ENCODE peak calls at places on chromosomes 11 and 22, in seven cellular contexts. B, W, P, S, H, A and N are unnamed samples.

GRCh38 chr11:132620423-132620822 is 911.9 kb downstream of the OPCML start:
- DNase-seq in A (no peak), P (no peak), W (no peak), H (no peak), B (no peak), S (no peak), N (no peak)

GRCh38 chr11:118291453-118291852 is 13.1 kb upstream of the CD3E start:
- DNase-seq in H (no peak), P (no peak), B (no peak), S (no peak), A (no peak), W (no peak), N (no peak)

GRCh38 chr11:35815556-35816315 is 128.1 kb upstream of the LDLRAD3 start:
- DNase-seq in B (peak), A (peak), H (no peak), W (no peak), P (no peak), S (peak), N (no peak)

GRCh38 chr11:61775106-61775505 is 17.3 kb downstream of the TMEM258 start:
- DNase-seq in B (no peak), A (no peak), H (no peak), W (no peak), S (no peak), P (no peak), N (no peak)

GRCh38 chr11:33801821-33802413 is 27.6 kb upstream of the FBXO3 start:
- DNase-seq in W (no peak), S (no peak), B (no peak), P (no peak), H (peak), A (no peak), N (no peak)

GRCh38 chr11:74849525-74850391 is 99.1 kb downstream of the XRRA1 start:
- DNase-seq in S (peak), H (peak), P (no peak), W (peak), B (peak), A (no peak), N (no peak)

GRCh38 chr11:116772443-116773202 is at the start of gene BUD13:
- DNase-seq in A (peak), P (peak), H (peak), B (peak), W (peak), S (peak), N (peak)

GRCh38 chr22:43438666-43439347 is 27.0 kb downstream of the MPPED1 start:
- DNase-seq in W (no peak), B (no peak), A (no peak), H (no peak), P (no peak), S (no peak), N (no peak)

GRCh38 chr11:57410287-57410686 is 16.6 kb downstream of the SLC43A3 start:
- DNase-seq in W (peak), B (peak), S (no peak), P (no peak), H (no peak), A (no peak), N (no peak)

GRCh38 chr11:10796191-10796590 is 12.5 kb downstream of the EIF4G2 start:
- DNase-seq in H (no peak), W (no peak), A (no peak), S (no peak), P (no peak), B (no peak), N (no peak)

GRCh38 chr22:30262917-30263741 is 3.5 kb downstream of the OSM start:
- DNase-seq in H (peak), W (peak), A (peak), S (peak), B (peak), P (peak), N (peak)

GRCh38 chr11:9003573-9004309 is at the start of gene NRIP3:
- DNase-seq in W (peak), B (peak), P (peak), A (peak), H (peak), S (peak), N (peak)

GRCh38 chr11:13238879-13239514 is 38.6 kb upstream of the BMAL1 start:
- DNase-seq in P (peak), H (peak), S (peak), B (peak), A (no peak), W (peak), N (no peak)

GRCh38 chr11:118610773-118611432 is 3.5 kb downstream of the PHLDB1 start:
- DNase-seq in S (peak), P (peak), W (peak), B (peak), H (peak), A (peak), N (peak)

GRCh38 chr11:81744336-81745116 is 989.1 kb downstream of the FAM181B start:
- DNase-seq in P (no peak), H (no peak), W (no peak), B (no peak), S (no peak), A (no peak), N (peak)

GRCh38 chr11:62427630-62428233 is 8.9 kb downstream of the SCGB1A1 start:
- DNase-seq in H (no peak), B (peak), W (peak), S (no peak), A (no peak), P (no peak), N (no peak)

GRCh38 chr11:82406611-82407010 is 327.1 kb downstream of the FAM181B start:
- DNase-seq in S (no peak), H (no peak), W (no peak), B (no peak), P (no peak), A (no peak), N (no peak)

GRCh38 chr11:101299210-101299609 is 169.6 kb upstream of the PGR start:
- DNase-seq in P (no peak), S (no peak), B (no peak), W (no peak), A (no peak), H (no peak), N (no peak)

GRCh38 chr11:7251836-7252682 is at the start of gene SYT9:
- DNase-seq in P (peak), A (no peak), B (no peak), H (peak), W (no peak), S (peak), N (peak)

GRCh38 chr11:12386745-12387144 is 9.4 kb downstream of the PARVA start:
- DNase-seq in A (no peak), P (no peak), W (no peak), H (no peak), B (no peak), S (no peak), N (no peak)